ENCODE peak calls at places on chromosome 11, in nine cellular contexts. L is sigmoid colon; U is GM12878; G is stimulated activated CD8-positive, alpha-beta memory T cell treated with anti-CD3 and anti-CD28 coated beads, Interleukin-12 subunit alpha, Interleukin-12 subunit beta, amount 100 ng/mL, for 4 hours; F is HTR-8/SVneo; J is pulmonary artery endothelial cell; X is neural crest cell; M is NCI-H1092 treated with DMSO at 0.1 percent for 48 hours; I is HT1080. T is an unnamed sample.

GRCh38 chr11:64834723-64835615 is 9.5 kb downstream of the CDC42BPG start:
- DNase-seq in X (no peak), U (no peak), J (no peak), I (peak; percentile 84), L (no peak), M (no peak), F (peak; percentile 84), G (no peak), T (no peak)

GRCh38 chr11:92204731-92205130 is 19.9 kb upstream of the FAT3 start:
- DNase-seq in L (peak; percentile 68), J (no peak), F (no peak), U (no peak), M (no peak), I (no peak), X (no peak), G (no peak), T (no peak)

GRCh38 chr11:120224872-120225371 is 14.1 kb downstream of the OAF start:
- DNase-seq in G (no peak), L (no peak), X (no peak), J (no peak), U (no peak), I (no peak), M (no peak), F (no peak), T (no peak)

GRCh38 chr11:27012254-27012921 is 18.5 kb downstream of the FIBIN start:
- DNase-seq in G (no peak), M (no peak), X (no peak), F (no peak), U (no peak), I (peak; percentile 39), J (peak; percentile 8), L (no peak), T (no peak)

GRCh38 chr11:19441752-19442553 is 201.2 kb upstream of the E2F8 start:
- DNase-seq in L (no peak), G (no peak), J (peak; percentile 85), I (peak; percentile 97), X (no peak), U (peak; percentile 95), M (no peak), F (peak; percentile 80), T (no peak)

GRCh38 chr11:115241899-115242298 is 262.3 kb downstream of the CADM1 start:
- DNase-seq in L (no peak), F (no peak), I (no peak), X (no peak), M (peak; percentile 86), G (no peak), J (no peak), U (no peak), T (no peak)

GRCh38 chr11:71096751-71097388 is 155.5 kb downstream of the SHANK2 start:
- DNase-seq in I (peak; percentile 13), X (no peak), F (no peak), G (no peak), L (no peak), U (no peak), M (no peak), J (no peak), T (no peak)

GRCh38 chr11:69940246-69940610 is 121.0 kb upstream of the FGF3 start:
- DNase-seq in I (no peak), F (no peak), J (no peak), U (no peak), M (no peak), X (no peak), L (peak; percentile 48), G (no peak), T (no peak)

GRCh38 chr11:69899957-69900821 is 81.0 kb upstream of the FGF3 start:
- DNase-seq in M (no peak), I (no peak), F (peak; percentile 25), X (no peak), J (peak; percentile 35), U (no peak), L (no peak), G (no peak), T (no peak)

GRCh38 chr11:120752668-120753067 is 241.1 kb downstream of the GRIK4 start:
- DNase-seq in X (no peak), I (no peak), F (no peak), G (no peak), U (no peak), L (no peak), J (no peak), M (peak; percentile 84), T (no peak)

GRCh38 chr11:64747961-64748715 is 4.2 kb upstream of the RASGRP2 start:
- DNase-seq in G (no peak), F (no peak), M (no peak), U (no peak), X (no peak), I (no peak), L (no peak), J (no peak), T (no peak)

GRCh38 chr11:116162541-116163230 is 610.1 kb downstream of the BUD13 start:
- DNase-seq in G (no peak), L (no peak), I (peak; percentile 15), M (peak; percentile 90), F (no peak), J (no peak), U (no peak), X (peak; percentile 53), T (no peak)

GRCh38 chr11:63666874-63667273 is 4.3 kb downstream of the ATL3 start:
- DNase-seq in F (no peak), J (no peak), L (no peak), X (no peak), U (no peak), M (no peak), G (no peak), I (no peak), T (no peak)

GRCh38 chr11:22276535-22276934 is 61.6 kb upstream of the SLC17A6 start:
- DNase-seq in G (no peak), X (no peak), L (no peak), U (no peak), I (no peak), J (no peak), F (no peak), M (no peak), T (no peak)

GRCh38 chr11:21634491-21634890 is 558.4 kb upstream of the ANO5 start:
- DNase-seq in J (no peak), L (no peak), I (no peak), G (no peak), U (no peak), F (no peak), M (no peak), X (no peak), T (no peak)

GRCh38 chr11:115213007-115213406 is 291.2 kb downstream of the CADM1 start:
- DNase-seq in M (no peak), I (no peak), X (no peak), F (no peak), U (no peak), G (no peak), L (no peak), J (no peak), T (no peak)

GRCh38 chr11:61334434-61335354 is 1.7 kb downstream of the TKFC start:
- DNase-seq in U (no peak), G (no peak), F (no peak), L (peak; percentile 48), I (peak; percentile 44), X (no peak), M (no peak), J (no peak), T (peak; percentile 67)

GRCh38 chr11:9528141-9528511 is 45.3 kb upstream of the WEE1 start:
- DNase-seq in M (no peak), F (no peak), G (no peak), I (no peak), X (no peak), U (no peak), J (no peak), L (no peak), T (no peak)

GRCh38 chr11:62885137-62885536 is 4.4 kb downstream of the SLC3A2 start:
- DNase-seq in G (no peak), X (no peak), U (no peak), F (no peak), M (no peak), L (no peak), J (no peak), I (no peak), T (no peak)

GRCh38 chr11:17013548-17014320 is 480 bp downstream of the PLEKHA7 start:
- DNase-seq in X (peak; percentile 23), F (no peak), U (no peak), G (no peak), L (peak; percentile 62), M (no peak), I (no peak), J (no peak), T (no peak)

GRCh38 chr11:79466411-79466810 is 25.6 kb upstream of the TENM4 start:
- DNase-seq in U (no peak), L (no peak), X (no peak), J (no peak), I (peak; percentile 67), M (no peak), F (no peak), G (no peak), T (no peak)

GRCh38 chr11:75147875-75148263 is 3.0 kb upstream of the SLCO2B1 start:
- DNase-seq in L (peak; percentile 74), F (no peak), G (no peak), I (no peak), X (no peak), U (no peak), J (no peak), M (no peak), T (no peak)

GRCh38 chr11:1494650-1495049 is 8.1 kb upstream of the MOB2 start:
- DNase-seq in F (no peak), M (no peak), J (no peak), I (no peak), X (no peak), G (no peak), U (no peak), L (no peak), T (no peak)

GRCh38 chr11:45108070-45109064 is 38.1 kb upstream of the PRDM11 start:
- DNase-seq in M (no peak), I (no peak), X (no peak), L (no peak), J (no peak), G (no peak), U (no peak), F (no peak), T (no peak)

GRCh38 chr11:70364745-70365535 is 33.4 kb upstream of the CTTN start:
- DNase-seq in M (no peak), X (no peak), G (peak; percentile 64), L (no peak), J (no peak), F (no peak), U (peak; percentile 3), I (no peak), T (no peak)

GRCh38 chr11:130323452-130324448 is 9.0 kb upstream of the ZBTB44 start:
- DNase-seq in G (no peak), F (no peak), X (no peak), U (no peak), L (no peak), I (peak; percentile 52), J (no peak), M (no peak), T (no peak)

GRCh38 chr11:13284776-13285588 is 7.4 kb downstream of the BMAL1 start:
- DNase-seq in M (no peak), X (no peak), F (no peak), L (no peak), I (no peak), J (no peak), G (no peak), U (no peak), T (no peak)

GRCh38 chr11:1139441-1140066 is 18.2 kb upstream of the MUC5AC start:
- DNase-seq in X (no peak), M (no peak), U (no peak), L (no peak), F (no peak), J (no peak), G (no peak), I (no peak), T (no peak)

GRCh38 chr11:100927579-100927978 is 202.0 kb downstream of the PGR start:
- DNase-seq in X (no peak), G (no peak), F (no peak), J (no peak), U (no peak), M (no peak), I (no peak), L (no peak), T (no peak)

GRCh38 chr11:63918576-63919171 is 1.7 kb upstream of the RCOR2 start:
- DNase-seq in J (no peak), M (no peak), X (peak; percentile 33), I (no peak), U (no peak), G (no peak), F (no peak), L (no peak), T (no peak)

GRCh38 chr11:134584706-134585445 is 172.8 kb upstream of the B3GAT1 start:
- DNase-seq in G (no peak), L (no peak), F (no peak), U (no peak), J (no peak), M (peak; percentile 23), X (no peak), I (no peak), T (peak; percentile 51)